ENCODE peak calls at places on chromosome 16, in seven cellular contexts. F is CD8-positive, alpha-beta memory T cell; X is sigmoid colon; V is T-helper 2 cell; J is NCI-H1436; Q is ovary; G is NCI-H1930. N is an unnamed sample.

GRCh38 chr16:12896562-12896961 is 4.8 kb upstream of the SHISA9 start:
- DNase-seq in J (peak), V (no peak), X (no peak), F (no peak), Q (no peak), G (peak), N (no peak)

GRCh38 chr16:73781297-73781696 is 515.3 kb upstream of the PSMD7 start:
- DNase-seq in Q (no peak), J (no peak), X (no peak), F (no peak), G (no peak), V (no peak), N (no peak)

GRCh38 chr16:86634290-86634689 is 55.9 kb downstream of the FOXL1 start:
- DNase-seq in J (no peak), Q (no peak), X (no peak), F (no peak), G (no peak), V (no peak), N (no peak)

GRCh38 chr16:1913327-1914083 is 4.7 kb downstream of the HS3ST6 start:
- DNase-seq in G (no peak), X (no peak), J (no peak), Q (no peak), F (no peak), V (no peak), N (no peak)

GRCh38 chr16:78742501-78743283 is 643.2 kb downstream of the WWOX start:
- DNase-seq in X (no peak), F (peak), J (no peak), G (no peak), Q (no peak), V (peak), N (no peak)

GRCh38 chr16:53945996-53946395 is 242.0 kb downstream of the FTO start:
- DNase-seq in V (no peak), X (no peak), J (peak), Q (no peak), G (no peak), F (no peak), N (no peak)

GRCh38 chr16:24701521-24701951 is 27.9 kb upstream of the TNRC6A start:
- DNase-seq in G (no peak), X (no peak), F (no peak), J (no peak), V (no peak), Q (no peak), N (peak)

GRCh38 chr16:4062212-4062802 is 53.9 kb downstream of the ADCY9 start:
- DNase-seq in X (no peak), Q (no peak), V (no peak), G (no peak), F (no peak), J (no peak), N (no peak)

GRCh38 chr16:57577691-57578224 is 35.3 kb downstream of the ADGRG5 start:
- DNase-seq in G (no peak), X (no peak), F (peak), V (no peak), J (no peak), Q (no peak), N (no peak)

GRCh38 chr16:57115504-57116182 is 23.3 kb downstream of the CPNE2 start:
- DNase-seq in J (peak), Q (peak), G (no peak), X (peak), F (no peak), V (no peak), N (peak)

GRCh38 chr16:48817032-48817431 is 207.1 kb upstream of the N4BP1 start:
- DNase-seq in V (no peak), J (no peak), Q (no peak), F (no peak), X (no peak), G (no peak), N (no peak)

GRCh38 chr16:74186589-74186988 is 110.0 kb upstream of the PSMD7 start:
- DNase-seq in Q (no peak), F (no peak), J (peak), X (no peak), G (peak), V (no peak), N (no peak)

GRCh38 chr16:61791465-61791864 is 244.8 kb downstream of the CDH8 start:
- DNase-seq in J (no peak), V (no peak), Q (no peak), X (no peak), G (no peak), F (no peak), N (no peak)

GRCh38 chr16:53787423-53787822 is 83.5 kb downstream of the FTO start:
- DNase-seq in V (no peak), F (no peak), X (no peak), G (no peak), J (no peak), Q (no peak), N (no peak)

GRCh38 chr16:23296994-23297393 is 5.1 kb upstream of the SCNN1B start:
- DNase-seq in G (peak), Q (no peak), F (no peak), J (no peak), X (no peak), V (no peak), N (no peak)

GRCh38 chr16:15650019-15650697 is at the start of gene NDE1:
- DNase-seq in J (peak), F (peak), Q (peak), X (peak), V (peak), G (peak), N (peak)

GRCh38 chr16:75078886-75079285 is 37.7 kb downstream of the LDHD start:
- DNase-seq in X (no peak), J (no peak), Q (no peak), V (no peak), F (no peak), G (no peak), N (no peak)

GRCh38 chr16:56475226-56475625 is 23.9 kb downstream of the OGFOD1 start:
- DNase-seq in J (no peak), X (no peak), F (no peak), Q (no peak), G (no peak), V (no peak), N (no peak)

GRCh38 chr16:3992297-3993051 is 112.0 kb upstream of the CREBBP start:
- DNase-seq in Q (no peak), J (no peak), V (no peak), X (no peak), G (no peak), F (no peak), N (no peak)

GRCh38 chr16:69861276-69862030 is 89.7 kb upstream of the CLEC18A start:
- DNase-seq in F (no peak), V (no peak), G (no peak), J (no peak), X (peak), Q (peak), N (no peak)

GRCh38 chr16:87559976-87560375 is 42.3 kb upstream of the JPH3 start:
- DNase-seq in G (no peak), V (no peak), X (no peak), Q (no peak), F (no peak), J (no peak), N (no peak)

GRCh38 chr16:85857406-85857805 is 41.6 kb upstream of the IRF8 start:
- DNase-seq in Q (no peak), J (no peak), G (no peak), F (no peak), X (no peak), V (no peak), N (no peak)

GRCh38 chr16:57000271-57001025 is 11.1 kb downstream of the NLRC5 start:
- DNase-seq in G (no peak), F (no peak), V (no peak), X (peak), Q (no peak), J (no peak), N (peak)

GRCh38 chr16:66480265-66481080 is 53.4 kb downstream of the BEAN1 start:
- DNase-seq in G (no peak), J (no peak), V (no peak), Q (no peak), F (no peak), X (no peak), N (no peak)

GRCh38 chr16:14194706-14195105 is 123.6 kb downstream of the MRTFB start:
- DNase-seq in G (peak), V (no peak), J (no peak), X (no peak), F (no peak), Q (no peak), N (no peak)

GRCh38 chr16:83727751-83728352 is 79.9 kb upstream of the HSBP1 start:
- DNase-seq in X (no peak), G (no peak), V (no peak), F (no peak), Q (no peak), J (no peak), N (no peak)

GRCh38 chr16:85216522-85217375 is 104.5 kb upstream of the CIBAR2 start:
- DNase-seq in J (no peak), V (no peak), F (no peak), Q (peak), G (no peak), X (no peak), N (no peak)

GRCh38 chr16:14302031-14302398 is 230.9 kb downstream of the MRTFB start:
- DNase-seq in G (peak), J (no peak), X (peak), F (no peak), Q (no peak), V (no peak), N (peak)

GRCh38 chr16:15777533-15778203 is 79.2 kb downstream of the MYH11 start:
- DNase-seq in G (peak), J (peak), Q (no peak), V (no peak), X (peak), F (no peak), N (no peak)

GRCh38 chr16:88938933-88939813 is 37.8 kb downstream of the CBFA2T3 start:
- DNase-seq in X (no peak), F (no peak), J (no peak), V (no peak), G (no peak), Q (no peak), N (no peak)

GRCh38 chr16:1884155-1884760 is 12.3 kb upstream of the MEIOB start:
- DNase-seq in V (no peak), F (no peak), J (no peak), G (no peak), Q (no peak), X (no peak), N (no peak)

GRCh38 chr16:23320695-23321094 is 18.6 kb downstream of the SCNN1B start:
- DNase-seq in G (no peak), F (no peak), Q (no peak), X (peak), V (no peak), J (no peak), N (no peak)

GRCh38 chr16:49348408-49349176 is 25.0 kb upstream of the C16orf78 start:
- DNase-seq in J (no peak), F (no peak), X (no peak), Q (no peak), G (peak), V (no peak), N (no peak)

GRCh38 chr16:27421961-27422740 is 20.2 kb downstream of the IL21R start:
- DNase-seq in F (no peak), Q (no peak), V (no peak), J (no peak), X (no peak), G (no peak), N (no peak)

GRCh38 chr16:66401610-66402009 is 25.5 kb upstream of the BEAN1 start:
- DNase-seq in J (no peak), Q (no peak), G (no peak), V (no peak), X (no peak), F (no peak), N (no peak)

GRCh38 chr16:50881953-50882352 is 140.1 kb downstream of the CYLD start:
- DNase-seq in X (no peak), F (no peak), G (no peak), Q (no peak), V (no peak), J (no peak), N (no peak)

GRCh38 chr16:85202051-85202601 is 89.9 kb upstream of the CIBAR2 start:
- DNase-seq in X (no peak), F (no peak), V (no peak), J (no peak), Q (no peak), G (no peak), N (no peak)

GRCh38 chr16:29877266-29877961 is 14.4 kb upstream of the CDIPT start:
- DNase-seq in F (peak), X (no peak), J (no peak), Q (no peak), V (peak), G (no peak), N (no peak)

GRCh38 chr16:84239186-84239790 is 524 bp downstream of the KCNG4 start:
- DNase-seq in J (no peak), V (no peak), G (no peak), F (no peak), X (no peak), Q (no peak), N (no peak)

N was measured in psoas muscle.